ENCODE peak calls at places on chromosomes 1 and 21, in four cellular contexts. K, F, C and I are unnamed samples.
A peak's percentile ranks its signal among the peaks of the same experiment; 100 is the strongest.

GRCh38 chr1:184022651-184023050 is 14.9 kb downstream of the COLGALT2 start:
- DNase-seq in C (no peak), F (no peak), K (no peak), I (peak; percentile 25)

GRCh38 chr1:105427543-105427942 is 1628.9 kb upstream of the PRMT6 start:
- DNase-seq in C (no peak), F (no peak), K (no peak), I (no peak)

GRCh38 chr1:48246727-48247126 is 24.2 kb downstream of the SLC5A9 start:
- DNase-seq in C (no peak), F (peak; percentile 81), K (no peak), I (no peak)

GRCh38 chr1:152906023-152906565 is 2.3 kb upstream of the IVL start:
- DNase-seq in K (no peak), C (no peak), F (no peak), I (no peak)

GRCh38 chr1:57623039-57623790 is 199.4 kb upstream of the DAB1 start:
- DNase-seq in C (no peak), F (no peak), K (no peak), I (peak; percentile 40)

GRCh38 chr1:11307837-11308236 is 34.8 kb downstream of the UBIAD1 start:
- DNase-seq in C (no peak), F (no peak), K (no peak), I (no peak)

GRCh38 chr1:47763456-47764171 is 233.6 kb downstream of the TRABD2B start:
- DNase-seq in C (no peak), F (no peak), K (no peak), I (peak; percentile 8)

GRCh38 chr1:164718821-164719220 is 159.8 kb downstream of the PBX1 start:
- DNase-seq in K (no peak), F (no peak), C (no peak), I (no peak)

GRCh38 chr1:30877205-30877912 is 31.2 kb downstream of the SDC3 start:
- DNase-seq in K (no peak), C (peak; percentile 72), F (peak; percentile 69), I (peak; percentile 39)

GRCh38 chr1:54764922-54765561 is 719 bp upstream of the PARS2 start:
- DNase-seq in F (no peak), K (no peak), C (no peak), I (no peak)

GRCh38 chr1:170823120-170823519 is 112.2 kb upstream of the MROH9 start:
- DNase-seq in C (no peak), K (no peak), F (no peak), I (no peak)

DNA sequence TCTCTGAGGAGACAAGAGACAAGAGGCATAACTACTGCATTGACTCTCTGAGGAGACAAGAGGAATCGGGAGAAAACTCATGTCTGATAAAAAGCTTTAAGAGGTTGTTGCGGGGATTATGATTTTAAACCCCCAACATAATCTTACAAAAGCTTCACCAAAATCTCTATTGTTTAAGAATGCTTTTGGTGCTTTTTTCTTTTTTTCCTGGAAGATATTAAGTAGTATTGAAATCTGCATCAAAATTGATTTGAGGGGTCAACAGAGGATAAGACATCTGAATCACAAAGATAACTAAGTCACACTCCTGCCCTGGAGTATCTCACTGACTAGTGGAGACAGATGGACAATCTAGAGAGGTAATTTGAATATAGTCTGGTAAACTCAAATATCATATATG is 115.6 kb upstream of the MROH9 start:
- DNase-seq in F (no peak), C (no peak), K (no peak), I (no peak)
- TF ChIP-seq EP300 in F (no peak), C (no peak), K (no peak), I (no peak)

GRCh38 chr1:84570436-84571149 is 3.6 kb downstream of the CTBS start:
- DNase-seq in C (no peak), F (no peak), K (no peak), I (no peak)
- TF ChIP-seq CTCF in C (no peak), F (no peak), K (no peak), I (no peak)

DNA sequence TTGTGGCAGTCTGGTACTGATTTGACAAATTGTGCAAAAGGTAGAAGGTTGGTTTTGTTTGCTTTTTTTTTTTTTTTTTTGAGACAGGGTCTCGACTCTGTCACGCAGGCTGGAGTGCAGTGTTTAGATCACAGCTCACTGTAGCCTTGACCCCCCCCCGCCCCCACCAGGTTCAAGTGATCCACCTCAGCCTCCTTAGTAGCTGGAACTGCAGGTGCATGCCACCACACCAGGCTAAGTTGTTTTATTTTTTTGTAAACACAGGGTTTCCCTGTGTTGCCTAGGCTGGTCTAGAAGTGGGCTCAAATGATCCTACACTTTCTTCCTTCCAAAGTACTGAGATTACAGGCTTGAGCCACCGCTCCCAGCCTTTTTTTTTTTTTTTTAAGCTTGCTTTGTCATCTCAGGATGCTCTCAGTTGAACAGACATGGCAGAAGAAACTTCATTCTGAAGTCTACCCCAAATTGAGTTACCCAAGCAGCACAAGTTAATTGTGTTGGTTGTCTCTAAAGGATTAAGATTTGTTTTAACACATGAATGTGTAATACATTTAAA is 8.2 kb downstream of the KDM1A start:
- DNase-seq in C (no peak), F (no peak), K (no peak), I (no peak)
- TF ChIP-seq EP300 in C (no peak), F (no peak), K (no peak), I (no peak)

GRCh38 chr21:37712204-37712934 is 203.9 kb downstream of the KCNJ6 start:
- DNase-seq in F (peak; percentile 49), K (peak; percentile 27), C (peak; percentile 63), I (no peak)

GRCh38 chr21:37717534-37717933 is 198.7 kb downstream of the KCNJ6 start:
- DNase-seq in F (no peak), C (no peak), K (no peak), I (no peak)
- TF ChIP-seq CTCF in F (no peak), C (no peak), K (no peak), I (no peak)

DNA sequence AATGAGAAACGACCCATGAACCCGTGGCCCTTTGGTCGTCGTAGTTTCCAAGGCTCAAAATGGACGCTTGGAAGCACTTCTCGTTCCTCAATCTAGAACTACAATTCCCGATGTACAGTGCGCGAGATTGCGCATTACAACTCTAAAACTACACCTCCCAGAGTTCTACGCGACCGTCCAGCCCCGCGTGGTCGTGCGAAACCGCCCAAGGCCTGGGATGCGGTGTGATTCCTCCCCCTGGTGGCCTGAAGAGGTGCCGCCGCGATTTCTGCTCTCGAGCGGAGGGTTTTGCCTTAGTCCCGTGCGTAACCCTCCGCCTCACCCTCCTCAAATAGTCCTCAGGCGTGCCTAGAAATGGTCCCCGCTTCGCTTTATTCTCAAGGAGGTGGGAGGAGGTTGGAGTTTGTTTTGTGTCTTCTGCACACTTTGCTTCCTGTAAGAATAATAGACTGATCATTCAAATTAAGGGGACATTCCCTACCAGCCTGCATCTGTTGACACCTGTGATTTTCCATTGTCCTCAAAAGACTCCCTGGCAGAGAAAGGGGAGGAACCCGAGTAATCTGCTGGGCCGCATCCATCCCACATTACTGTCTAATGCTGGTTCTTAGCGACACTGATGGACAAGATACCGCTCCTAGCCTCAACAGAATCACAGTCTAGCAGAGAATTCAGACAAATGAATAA is 355 bp upstream of the PAFAH2 start:
- DNase-seq in K (peak; percentile 84), C (peak; percentile 97), F (peak; percentile 98), I (peak; percentile 97)
- TF ChIP-seq EP300 in K (no peak), C (peak; percentile 95), F (no peak), I (no peak)

DNA sequence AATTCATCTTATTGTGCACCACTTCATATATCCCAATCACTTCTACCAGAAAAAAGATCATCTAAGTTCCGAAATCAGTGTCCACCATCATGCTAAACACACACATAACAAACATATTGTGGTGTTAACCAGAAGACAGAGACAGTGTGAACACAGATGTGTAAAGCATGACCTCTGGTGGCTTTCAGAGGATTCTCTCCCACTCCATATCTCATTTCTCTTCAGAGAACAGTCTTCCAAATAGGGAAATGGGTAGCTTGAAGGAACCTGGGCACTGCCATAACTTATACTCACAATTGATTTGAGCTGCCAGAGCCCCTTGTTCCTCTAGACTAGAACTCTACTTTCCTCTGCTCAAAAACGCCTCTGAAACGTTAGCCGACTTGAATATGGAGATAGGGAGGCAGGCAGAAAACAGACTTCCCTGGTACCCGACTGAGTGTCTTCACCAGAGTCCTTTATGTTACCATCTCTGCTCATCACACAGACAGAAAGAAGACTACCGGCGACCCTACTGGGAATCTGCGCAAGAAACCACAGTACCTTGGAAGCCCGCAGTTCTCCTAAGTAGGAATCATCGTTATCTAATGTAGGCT is 1.8 kb upstream of the ELAPOR1 start:
- DNase-seq in K (peak; percentile 34), C (no peak), F (no peak), I (no peak)
- TF ChIP-seq CTCF in K (peak; percentile 22), C (no peak), F (no peak), I (no peak)

GRCh38 chr1:236122176-236122575 is 20.2 kb upstream of the GPR137B start:
- DNase-seq in C (no peak), K (no peak), F (no peak), I (no peak)
- TF ChIP-seq EP300 in C (no peak), K (no peak), F (no peak), I (no peak)